ENCODE peak calls at places on chromosomes 1 and 21, in six cellular contexts. J is A549, C is K562, X is GM12878, P is upper lobe of left lung, G is HepG2. K is an unnamed sample.

GRCh38 chr1:47514229-47514628 is 76.4 kb downstream of the FOXD2 start:
- ATAC-seq in P (no peak), J (no peak), G (no peak), X (no peak), C (no peak), K (no peak)

GRCh38 chr1:87024936-87025537 is 110.6 kb downstream of the HS2ST1 start:
- ATAC-seq in G (peak; percentile 95), C (peak; percentile 93), J (peak; percentile 80), X (peak; percentile 92), P (peak; percentile 56), K (no peak)

GRCh38 chr1:167312871-167313270 is 92.2 kb downstream of the POU2F1 start:
- ATAC-seq in P (no peak), X (no peak), G (no peak), C (no peak), J (no peak), K (no peak)

GRCh38 chr1:229085291-229085690 is 185.6 kb upstream of the RAB4A start:
- ATAC-seq in P (no peak), X (no peak), C (no peak), J (no peak), G (no peak), K (peak; percentile 30)

GRCh38 chr1:155300553-155301329 is 497 bp downstream of the PKLR start:
- ATAC-seq in J (no peak), C (peak; percentile 66), X (no peak), G (peak; percentile 94), P (no peak), K (no peak)

GRCh38 chr1:45612941-45613579 is 10.8 kb downstream of the CCDC17 start:
- ATAC-seq in C (no peak), J (no peak), P (no peak), X (no peak), G (no peak), K (no peak)

GRCh38 chr1:179881642-179882252 is 338 bp upstream of the TOR1AIP1 start:
- ATAC-seq in P (peak; percentile 54), C (peak; percentile 59), X (no peak), G (peak; percentile 33), J (peak; percentile 89), K (peak; percentile 45)

GRCh38 chr1:154485905-154486304 is 16.1 kb upstream of the TDRD10 start:
- ATAC-seq in J (no peak), X (no peak), P (no peak), G (no peak), C (no peak), K (no peak)

GRCh38 chr1:1173793-1174415 is at the start of gene TTLL10:
- ATAC-seq in J (no peak), P (no peak), X (peak; percentile 47), G (peak; percentile 56), C (no peak), K (peak; percentile 18)

GRCh38 chr1:171730052-171730451 is 11.8 kb downstream of the VAMP4 start:
- ATAC-seq in J (no peak), G (no peak), X (no peak), P (no peak), C (no peak), K (no peak)

GRCh38 chr1:230326971-230327891 is 98.9 kb downstream of the PGBD5 start:
- ATAC-seq in X (peak; percentile 51), G (peak; percentile 72), J (no peak), C (peak; percentile 83), P (no peak), K (no peak)

GRCh38 chr1:40047769-40048168 is 7.2 kb downstream of the CAP1 start:
- ATAC-seq in G (no peak), P (no peak), C (no peak), X (no peak), J (no peak), K (no peak)

GRCh38 chr1:177922209-177922608 is 47.6 kb downstream of the SEC16B start:
- ATAC-seq in J (peak; percentile 77), P (no peak), G (peak; percentile 79), C (peak; percentile 74), X (peak; percentile 70), K (no peak)

GRCh38 chr1:228012555-228012954 is 5.8 kb downstream of the WNT3A start:
- ATAC-seq in C (no peak), G (no peak), J (no peak), X (no peak), P (no peak), K (no peak)

GRCh38 chr1:14994841-14995437 is 158.6 kb upstream of the TMEM51 start:
- ATAC-seq in X (no peak), P (no peak), G (no peak), J (no peak), C (no peak), K (no peak)

GRCh38 chr1:29685387-29685786 is 449.1 kb downstream of the PTPRU start:
- ATAC-seq in C (no peak), G (no peak), J (no peak), P (no peak), X (no peak), K (no peak)

GRCh38 chr1:247402099-247402706 is 13.8 kb upstream of the NLRP3 start:
- ATAC-seq in X (no peak), G (no peak), P (peak; percentile 66), C (peak; percentile 60), J (no peak), K (no peak)

GRCh38 chr21:34771512-34772028 is 102.8 kb downstream of the CLIC6 start:
- ATAC-seq in C (peak; percentile 86), G (peak; percentile 99), J (peak; percentile 100), X (no peak), P (no peak), K (no peak)

GRCh38 chr1:199725002-199725401 is 302.5 kb upstream of the NR5A2 start:
- ATAC-seq in X (peak; percentile 90), J (no peak), G (no peak), C (no peak), P (no peak), K (no peak)

GRCh38 chr1:64887689-64888217 is 78.6 kb downstream of the JAK1 start:
- ATAC-seq in J (no peak), X (no peak), C (no peak), G (no peak), P (no peak), K (no peak)

GRCh38 chr1:3618576-3618903 is 6.3 kb upstream of the TPRG1L start:
- ATAC-seq in C (peak; percentile 7), J (no peak), G (peak; percentile 43), X (no peak), P (no peak), K (no peak)

GRCh38 chr1:6454856-6455751 is 10.9 kb downstream of the TNFRSF25 start:
- ATAC-seq in G (no peak), J (no peak), X (peak; percentile 28), P (no peak), C (no peak), K (no peak)

GRCh38 chr1:220711086-220711809 is 21.1 kb downstream of the C1orf115 start:
- ATAC-seq in P (peak; percentile 41), C (no peak), J (no peak), X (peak; percentile 91), G (peak; percentile 43), K (no peak)

DNA sequence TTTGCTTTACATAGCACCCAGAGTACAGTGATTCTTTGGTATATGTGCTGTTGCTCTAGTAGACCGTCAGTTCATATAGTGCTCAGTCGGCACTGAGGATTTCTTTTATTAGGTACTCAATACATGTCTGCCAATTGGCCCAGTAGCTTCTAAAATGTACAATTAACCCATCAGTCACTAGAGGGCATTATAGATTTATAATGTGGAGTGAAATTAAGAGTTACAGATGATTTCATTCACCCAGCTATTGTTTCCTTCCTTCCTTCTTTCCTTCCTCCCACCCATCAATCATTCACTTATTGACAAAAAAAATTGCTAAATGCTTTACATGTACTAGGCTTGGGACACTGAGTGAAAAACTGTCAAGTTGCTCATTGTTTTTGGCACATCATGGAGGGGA is 263.6 kb upstream of the USP24 start:
- ATAC-seq in J (no peak), G (peak; percentile 43), X (peak; percentile 69), C (peak; percentile 32), P (no peak), K (no peak)
- TF ChIP-seq EP300 in J (no peak), G (no peak), X (no peak), C (no peak), P (no peak), K (no peak)

GRCh38 chr1:22021061-22021460 is 19.6 kb downstream of the CELA3A start:
- ATAC-seq in G (no peak), X (no peak), J (no peak), P (no peak), C (no peak), K (no peak)

GRCh38 chr1:22024485-22025367 is 23.3 kb downstream of the CELA3A start:
- ATAC-seq in J (peak; percentile 86), C (peak; percentile 56), G (peak; percentile 69), P (peak; percentile 82), X (peak; percentile 62), K (peak; percentile 78)

GRCh38 chr1:22026924-22027289 is 25.4 kb downstream of the CELA3A start:
- ATAC-seq in G (no peak), C (no peak), J (no peak), X (no peak), P (no peak), K (no peak)

GRCh38 chr1:22030057-22030456 is 22.5 kb upstream of the CDC42 start:
- ATAC-seq in J (no peak), G (no peak), P (no peak), C (no peak), X (no peak), K (no peak)

DNA sequence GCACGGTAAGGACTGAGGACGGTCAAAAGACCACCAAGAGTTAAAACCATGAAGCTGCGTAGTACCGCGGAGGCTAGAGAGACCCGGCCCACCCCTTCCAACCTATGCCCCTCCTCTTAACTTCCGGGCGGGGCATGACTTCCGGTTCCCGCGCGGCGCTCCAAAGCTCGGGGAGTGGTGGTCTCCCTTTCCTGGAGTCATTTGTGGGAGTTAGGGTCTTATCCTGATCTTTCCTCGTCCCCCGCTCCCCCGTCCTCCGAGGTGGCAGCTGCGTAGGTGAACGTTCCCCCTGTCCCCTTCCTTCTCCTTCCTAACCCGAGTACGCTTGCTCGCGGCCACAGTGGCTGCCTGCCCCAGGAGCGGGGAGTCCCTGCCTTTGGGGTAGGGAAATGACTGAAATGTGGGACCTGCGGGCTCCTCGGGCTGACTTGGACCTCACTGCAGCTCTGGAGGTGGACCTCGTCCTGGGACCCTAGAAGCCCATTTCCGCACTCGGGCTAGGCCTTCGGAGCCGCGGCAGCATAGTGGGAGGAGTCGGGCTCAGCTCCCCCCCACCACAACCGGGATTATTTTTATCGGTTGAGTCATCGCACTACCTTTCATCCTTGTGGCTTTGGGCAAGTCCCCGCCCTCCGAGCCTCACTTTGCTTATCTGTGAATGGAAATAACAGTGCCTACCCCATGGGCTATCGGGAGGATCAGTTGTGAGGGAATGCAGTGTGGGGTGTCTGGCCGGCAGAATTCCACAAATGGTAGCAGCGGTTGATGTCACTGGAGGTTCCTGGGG is 24.1 kb downstream of the CELA3A start:
- ATAC-seq in P (peak; percentile 97), X (peak; percentile 84), J (peak; percentile 87), C (peak; percentile 88), G (peak; percentile 96), K (peak; percentile 96)
- TF ChIP-seq EP300 in P (no peak), X (no peak), J (no peak), C (peak; percentile 87), G (no peak), K (no peak)

GRCh38 chr21:42233067-42233981 is 14.4 kb downstream of the ABCG1 start:
- ATAC-seq in X (peak; percentile 71), P (peak; percentile 84), G (peak; percentile 53), J (peak; percentile 33), C (peak; percentile 47), K (peak; percentile 92)
- TF ChIP-seq EP300 in X (peak; percentile 91), P (no peak), G (no peak), J (no peak), C (no peak), K (no peak)

DNA sequence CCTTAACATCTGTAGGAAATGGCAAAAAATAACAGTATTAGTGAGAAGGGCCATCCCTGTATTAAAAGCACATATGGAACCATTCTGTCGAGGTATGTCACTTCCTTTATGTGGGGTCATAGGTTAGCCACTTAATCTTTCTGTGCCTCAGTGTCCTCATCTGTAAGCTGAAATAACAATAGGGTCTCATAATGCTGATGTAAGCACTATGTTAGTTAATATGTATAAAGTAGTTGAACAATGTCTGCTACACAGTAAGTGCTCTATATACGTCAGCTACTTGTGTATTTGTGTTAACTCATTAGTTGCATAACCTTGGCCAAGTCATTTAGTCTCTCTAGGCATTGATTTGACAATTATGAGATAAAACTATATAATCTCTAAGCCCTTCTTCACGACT is 11.8 kb downstream of the PLPPR5 start:
- ATAC-seq in C (no peak), G (no peak), X (no peak), J (no peak), P (no peak), K (no peak)
- TF ChIP-seq EP300 in C (no peak), G (no peak), X (no peak), J (no peak), P (no peak), K (no peak)